ENCODE peak calls at places on chromosome 17, in nine cellular contexts. One of them, this sample, is unnamed.

GRCh38 chr17:55709984-55710383 is 12.7 kb downstream of the TMEM100 start:
- DNase-seq in central memory CD4-positive, alpha-beta T cell: no peak
- DNase-seq in Kasumi-1: no peak
- DNase-seq in NCI-H2171 treated with DMSO at 0.1 percent for 48 hours: no peak
- DNase-seq in activated T-helper 1 cell treated with anti-CD3 and anti-CD28 coated beads, Interleukin-2, amount 50 U/mL, for 16 hours: no peak
- DNase-seq in NCI-H187: no peak
- DNase-seq in caudate nucleus: no peak
- DNase-seq in tibial artery: peak
- DNase-seq in astrocyte of the spinal cord: no peak
- DNase-seq in this sample: no peak

GRCh38 chr17:77327566-77328463 is 187.0 kb downstream of the SEC14L1 start:
- DNase-seq in central memory CD4-positive, alpha-beta T cell: no peak
- DNase-seq in Kasumi-1: no peak
- DNase-seq in NCI-H2171 treated with DMSO at 0.1 percent for 48 hours: no peak
- DNase-seq in activated T-helper 1 cell treated with anti-CD3 and anti-CD28 coated beads, Interleukin-2, amount 50 U/mL, for 16 hours: no peak
- DNase-seq in NCI-H187: no peak
- DNase-seq in caudate nucleus: no peak
- DNase-seq in tibial artery: peak
- DNase-seq in astrocyte of the spinal cord: no peak
- DNase-seq in this sample: no peak

GRCh38 chr17:67139289-67139688 is 94.9 kb downstream of the CACNG1 start:
- DNase-seq in central memory CD4-positive, alpha-beta T cell: no peak
- DNase-seq in Kasumi-1: no peak
- DNase-seq in NCI-H2171 treated with DMSO at 0.1 percent for 48 hours: no peak
- DNase-seq in activated T-helper 1 cell treated with anti-CD3 and anti-CD28 coated beads, Interleukin-2, amount 50 U/mL, for 16 hours: no peak
- DNase-seq in NCI-H187: no peak
- DNase-seq in caudate nucleus: no peak
- DNase-seq in tibial artery: no peak
- DNase-seq in astrocyte of the spinal cord: no peak
- DNase-seq in this sample: no peak

GRCh38 chr17:54907385-54907784 is 6.7 kb downstream of the TOM1L1 start:
- DNase-seq in central memory CD4-positive, alpha-beta T cell: no peak
- DNase-seq in Kasumi-1: no peak
- DNase-seq in NCI-H2171 treated with DMSO at 0.1 percent for 48 hours: no peak
- DNase-seq in activated T-helper 1 cell treated with anti-CD3 and anti-CD28 coated beads, Interleukin-2, amount 50 U/mL, for 16 hours: no peak
- DNase-seq in NCI-H187: no peak
- DNase-seq in caudate nucleus: no peak
- DNase-seq in tibial artery: no peak
- DNase-seq in astrocyte of the spinal cord: no peak
- DNase-seq in this sample: no peak

GRCh38 chr17:78558181-78558850 is 18.9 kb downstream of the DNAH17 start:
- DNase-seq in central memory CD4-positive, alpha-beta T cell: no peak
- DNase-seq in Kasumi-1: no peak
- DNase-seq in NCI-H2171 treated with DMSO at 0.1 percent for 48 hours: peak
- DNase-seq in activated T-helper 1 cell treated with anti-CD3 and anti-CD28 coated beads, Interleukin-2, amount 50 U/mL, for 16 hours: no peak
- DNase-seq in NCI-H187: no peak
- DNase-seq in caudate nucleus: no peak
- DNase-seq in tibial artery: no peak
- DNase-seq in astrocyte of the spinal cord: peak
- DNase-seq in this sample: no peak

GRCh38 chr17:40480501-40481003 is 20.9 kb downstream of the TNS4 start:
- DNase-seq in central memory CD4-positive, alpha-beta T cell: peak
- DNase-seq in Kasumi-1: peak
- DNase-seq in NCI-H2171 treated with DMSO at 0.1 percent for 48 hours: peak
- DNase-seq in activated T-helper 1 cell treated with anti-CD3 and anti-CD28 coated beads, Interleukin-2, amount 50 U/mL, for 16 hours: peak
- DNase-seq in NCI-H187: no peak
- DNase-seq in caudate nucleus: no peak
- DNase-seq in tibial artery: no peak
- DNase-seq in astrocyte of the spinal cord: no peak
- DNase-seq in this sample: peak

GRCh38 chr17:44465897-44466296 is 37.3 kb downstream of the GPATCH8 start:
- DNase-seq in central memory CD4-positive, alpha-beta T cell: no peak
- DNase-seq in Kasumi-1: no peak
- DNase-seq in NCI-H2171 treated with DMSO at 0.1 percent for 48 hours: no peak
- DNase-seq in activated T-helper 1 cell treated with anti-CD3 and anti-CD28 coated beads, Interleukin-2, amount 50 U/mL, for 16 hours: no peak
- DNase-seq in NCI-H187: no peak
- DNase-seq in caudate nucleus: no peak
- DNase-seq in tibial artery: no peak
- DNase-seq in astrocyte of the spinal cord: no peak
- DNase-seq in this sample: no peak

GRCh38 chr17:15361151-15361550 is 19.8 kb upstream of the TEKT3 start:
- DNase-seq in central memory CD4-positive, alpha-beta T cell: no peak
- DNase-seq in Kasumi-1: no peak
- DNase-seq in NCI-H2171 treated with DMSO at 0.1 percent for 48 hours: no peak
- DNase-seq in activated T-helper 1 cell treated with anti-CD3 and anti-CD28 coated beads, Interleukin-2, amount 50 U/mL, for 16 hours: no peak
- DNase-seq in NCI-H187: no peak
- DNase-seq in caudate nucleus: no peak
- DNase-seq in tibial artery: no peak
- DNase-seq in astrocyte of the spinal cord: no peak
- DNase-seq in this sample: no peak

GRCh38 chr17:40560592-40561293 is 4.5 kb downstream of the CCR7 start:
- DNase-seq in central memory CD4-positive, alpha-beta T cell: peak
- DNase-seq in Kasumi-1: peak
- DNase-seq in NCI-H2171 treated with DMSO at 0.1 percent for 48 hours: no peak
- DNase-seq in activated T-helper 1 cell treated with anti-CD3 and anti-CD28 coated beads, Interleukin-2, amount 50 U/mL, for 16 hours: no peak
- DNase-seq in NCI-H187: no peak
- DNase-seq in caudate nucleus: no peak
- DNase-seq in tibial artery: no peak
- DNase-seq in astrocyte of the spinal cord: peak
- DNase-seq in this sample: peak

GRCh38 chr17:3475155-3475808 is 515 bp upstream of the ASPA start:
- DNase-seq in central memory CD4-positive, alpha-beta T cell: no peak
- DNase-seq in Kasumi-1: no peak
- DNase-seq in NCI-H2171 treated with DMSO at 0.1 percent for 48 hours: no peak
- DNase-seq in activated T-helper 1 cell treated with anti-CD3 and anti-CD28 coated beads, Interleukin-2, amount 50 U/mL, for 16 hours: no peak
- DNase-seq in NCI-H187: no peak
- DNase-seq in caudate nucleus: no peak
- DNase-seq in tibial artery: no peak
- DNase-seq in astrocyte of the spinal cord: no peak
- DNase-seq in this sample: no peak

GRCh38 chr17:42845918-42846593 is 1.7 kb downstream of the AOC2 start:
- DNase-seq in central memory CD4-positive, alpha-beta T cell: no peak
- DNase-seq in Kasumi-1: no peak
- DNase-seq in NCI-H2171 treated with DMSO at 0.1 percent for 48 hours: no peak
- DNase-seq in activated T-helper 1 cell treated with anti-CD3 and anti-CD28 coated beads, Interleukin-2, amount 50 U/mL, for 16 hours: no peak
- DNase-seq in NCI-H187: no peak
- DNase-seq in caudate nucleus: no peak
- DNase-seq in tibial artery: no peak
- DNase-seq in astrocyte of the spinal cord: no peak
- DNase-seq in this sample: no peak

GRCh38 chr17:65027305-65027704 is 29.2 kb downstream of the GNA13 start:
- DNase-seq in central memory CD4-positive, alpha-beta T cell: peak
- DNase-seq in Kasumi-1: peak
- DNase-seq in NCI-H2171 treated with DMSO at 0.1 percent for 48 hours: no peak
- DNase-seq in activated T-helper 1 cell treated with anti-CD3 and anti-CD28 coated beads, Interleukin-2, amount 50 U/mL, for 16 hours: no peak
- DNase-seq in NCI-H187: no peak
- DNase-seq in caudate nucleus: no peak
- DNase-seq in tibial artery: no peak
- DNase-seq in astrocyte of the spinal cord: peak
- DNase-seq in this sample: peak

GRCh38 chr17:64278614-64279013 is 15.6 kb upstream of the TEX2 start:
- DNase-seq in central memory CD4-positive, alpha-beta T cell: no peak
- DNase-seq in Kasumi-1: no peak
- DNase-seq in NCI-H2171 treated with DMSO at 0.1 percent for 48 hours: no peak
- DNase-seq in activated T-helper 1 cell treated with anti-CD3 and anti-CD28 coated beads, Interleukin-2, amount 50 U/mL, for 16 hours: no peak
- DNase-seq in NCI-H187: no peak
- DNase-seq in caudate nucleus: no peak
- DNase-seq in tibial artery: no peak
- DNase-seq in astrocyte of the spinal cord: no peak
- DNase-seq in this sample: no peak

GRCh38 chr17:15384142-15384803 is 42.9 kb upstream of the TEKT3 start:
- DNase-seq in central memory CD4-positive, alpha-beta T cell: no peak
- DNase-seq in Kasumi-1: no peak
- DNase-seq in NCI-H2171 treated with DMSO at 0.1 percent for 48 hours: no peak
- DNase-seq in activated T-helper 1 cell treated with anti-CD3 and anti-CD28 coated beads, Interleukin-2, amount 50 U/mL, for 16 hours: no peak
- DNase-seq in NCI-H187: no peak
- DNase-seq in caudate nucleus: peak
- DNase-seq in tibial artery: peak
- DNase-seq in astrocyte of the spinal cord: no peak
- DNase-seq in this sample: no peak

GRCh38 chr17:59366773-59367656 is 35.6 kb downstream of the YPEL2 start:
- DNase-seq in central memory CD4-positive, alpha-beta T cell: peak
- DNase-seq in Kasumi-1: no peak
- DNase-seq in NCI-H2171 treated with DMSO at 0.1 percent for 48 hours: peak
- DNase-seq in activated T-helper 1 cell treated with anti-CD3 and anti-CD28 coated beads, Interleukin-2, amount 50 U/mL, for 16 hours: no peak
- DNase-seq in NCI-H187: no peak
- DNase-seq in caudate nucleus: no peak
- DNase-seq in tibial artery: peak
- DNase-seq in astrocyte of the spinal cord: peak
- DNase-seq in this sample: no peak

GRCh38 chr17:70033165-70033564 is 41.9 kb upstream of the KCNJ16 start:
- DNase-seq in central memory CD4-positive, alpha-beta T cell: no peak
- DNase-seq in Kasumi-1: no peak
- DNase-seq in NCI-H2171 treated with DMSO at 0.1 percent for 48 hours: no peak
- DNase-seq in activated T-helper 1 cell treated with anti-CD3 and anti-CD28 coated beads, Interleukin-2, amount 50 U/mL, for 16 hours: no peak
- DNase-seq in NCI-H187: no peak
- DNase-seq in caudate nucleus: no peak
- DNase-seq in tibial artery: no peak
- DNase-seq in astrocyte of the spinal cord: no peak
- DNase-seq in this sample: no peak

GRCh38 chr17:34474706-34475105 is 104.7 kb upstream of the TMEM132E start:
- DNase-seq in central memory CD4-positive, alpha-beta T cell: no peak
- DNase-seq in Kasumi-1: no peak
- DNase-seq in NCI-H2171 treated with DMSO at 0.1 percent for 48 hours: no peak
- DNase-seq in activated T-helper 1 cell treated with anti-CD3 and anti-CD28 coated beads, Interleukin-2, amount 50 U/mL, for 16 hours: no peak
- DNase-seq in NCI-H187: no peak
- DNase-seq in caudate nucleus: no peak
- DNase-seq in tibial artery: no peak
- DNase-seq in astrocyte of the spinal cord: no peak
- DNase-seq in this sample: no peak

GRCh38 chr17:55289106-55289446 is 24.3 kb downstream of the HLF start:
- DNase-seq in central memory CD4-positive, alpha-beta T cell: no peak
- DNase-seq in Kasumi-1: no peak
- DNase-seq in NCI-H2171 treated with DMSO at 0.1 percent for 48 hours: no peak
- DNase-seq in activated T-helper 1 cell treated with anti-CD3 and anti-CD28 coated beads, Interleukin-2, amount 50 U/mL, for 16 hours: no peak
- DNase-seq in NCI-H187: no peak
- DNase-seq in caudate nucleus: no peak
- DNase-seq in tibial artery: no peak
- DNase-seq in astrocyte of the spinal cord: no peak
- DNase-seq in this sample: no peak

GRCh38 chr17:31488264-31488981 is 96.9 kb downstream of the RAB11FIP4 start:
- DNase-seq in central memory CD4-positive, alpha-beta T cell: no peak
- DNase-seq in Kasumi-1: no peak
- DNase-seq in NCI-H2171 treated with DMSO at 0.1 percent for 48 hours: peak
- DNase-seq in activated T-helper 1 cell treated with anti-CD3 and anti-CD28 coated beads, Interleukin-2, amount 50 U/mL, for 16 hours: no peak
- DNase-seq in NCI-H187: no peak
- DNase-seq in caudate nucleus: peak
- DNase-seq in tibial artery: no peak
- DNase-seq in astrocyte of the spinal cord: no peak
- DNase-seq in this sample: no peak

GRCh38 chr17:59046192-59046591 is 60.5 kb downstream of the TRIM37 start:
- DNase-seq in central memory CD4-positive, alpha-beta T cell: no peak
- DNase-seq in Kasumi-1: no peak
- DNase-seq in NCI-H2171 treated with DMSO at 0.1 percent for 48 hours: no peak
- DNase-seq in activated T-helper 1 cell treated with anti-CD3 and anti-CD28 coated beads, Interleukin-2, amount 50 U/mL, for 16 hours: no peak
- DNase-seq in NCI-H187: no peak
- DNase-seq in caudate nucleus: no peak
- DNase-seq in tibial artery: no peak
- DNase-seq in astrocyte of the spinal cord: no peak
- DNase-seq in this sample: no peak

GRCh38 chr17:80319262-80319998 is 58.8 kb downstream of the RNF213 start:
- DNase-seq in central memory CD4-positive, alpha-beta T cell: no peak
- DNase-seq in Kasumi-1: no peak
- DNase-seq in NCI-H2171 treated with DMSO at 0.1 percent for 48 hours: no peak
- DNase-seq in activated T-helper 1 cell treated with anti-CD3 and anti-CD28 coated beads, Interleukin-2, amount 50 U/mL, for 16 hours: no peak
- DNase-seq in NCI-H187: no peak
- DNase-seq in caudate nucleus: no peak
- DNase-seq in tibial artery: peak
- DNase-seq in astrocyte of the spinal cord: no peak
- DNase-seq in this sample: no peak

GRCh38 chr17:9725575-9725974 is 65.8 kb downstream of the DHRS7C start:
- DNase-seq in central memory CD4-positive, alpha-beta T cell: no peak
- DNase-seq in Kasumi-1: no peak
- DNase-seq in NCI-H2171 treated with DMSO at 0.1 percent for 48 hours: peak
- DNase-seq in activated T-helper 1 cell treated with anti-CD3 and anti-CD28 coated beads, Interleukin-2, amount 50 U/mL, for 16 hours: no peak
- DNase-seq in NCI-H187: no peak
- DNase-seq in caudate nucleus: no peak
- DNase-seq in tibial artery: no peak
- DNase-seq in astrocyte of the spinal cord: peak
- DNase-seq in this sample: no peak

GRCh38 chr17:82808006-82808405 is 31.8 kb downstream of the ZNF750 start:
- DNase-seq in central memory CD4-positive, alpha-beta T cell: no peak
- DNase-seq in Kasumi-1: no peak
- DNase-seq in NCI-H2171 treated with DMSO at 0.1 percent for 48 hours: peak
- DNase-seq in activated T-helper 1 cell treated with anti-CD3 and anti-CD28 coated beads, Interleukin-2, amount 50 U/mL, for 16 hours: no peak
- DNase-seq in NCI-H187: no peak
- DNase-seq in caudate nucleus: no peak
- DNase-seq in tibial artery: no peak
- DNase-seq in astrocyte of the spinal cord: no peak
- DNase-seq in this sample: no peak

GRCh38 chr17:2346475-2346874 is 9.2 kb downstream of the SGSM2 start:
- DNase-seq in central memory CD4-positive, alpha-beta T cell: no peak
- DNase-seq in Kasumi-1: no peak
- DNase-seq in NCI-H2171 treated with DMSO at 0.1 percent for 48 hours: no peak
- DNase-seq in activated T-helper 1 cell treated with anti-CD3 and anti-CD28 coated beads, Interleukin-2, amount 50 U/mL, for 16 hours: no peak
- DNase-seq in NCI-H187: no peak
- DNase-seq in caudate nucleus: no peak
- DNase-seq in tibial artery: no peak
- DNase-seq in astrocyte of the spinal cord: no peak
- DNase-seq in this sample: no peak

GRCh38 chr17:81831957-81832607 is 1.0 kb downstream of the MCRIP1 start:
- DNase-seq in central memory CD4-positive, alpha-beta T cell: peak
- DNase-seq in Kasumi-1: peak
- DNase-seq in NCI-H2171 treated with DMSO at 0.1 percent for 48 hours: peak
- DNase-seq in activated T-helper 1 cell treated with anti-CD3 and anti-CD28 coated beads, Interleukin-2, amount 50 U/mL, for 16 hours: no peak
- DNase-seq in NCI-H187: no peak
- DNase-seq in caudate nucleus: no peak
- DNase-seq in tibial artery: peak
- DNase-seq in astrocyte of the spinal cord: peak
- DNase-seq in this sample: peak

GRCh38 chr17:70552230-70552981 is 383.1 kb downstream of the KCNJ2 start:
- DNase-seq in central memory CD4-positive, alpha-beta T cell: no peak
- DNase-seq in Kasumi-1: peak
- DNase-seq in NCI-H2171 treated with DMSO at 0.1 percent for 48 hours: peak
- DNase-seq in activated T-helper 1 cell treated with anti-CD3 and anti-CD28 coated beads, Interleukin-2, amount 50 U/mL, for 16 hours: no peak
- DNase-seq in NCI-H187: peak
- DNase-seq in caudate nucleus: no peak
- DNase-seq in tibial artery: no peak
- DNase-seq in astrocyte of the spinal cord: peak
- DNase-seq in this sample: no peak

GRCh38 chr17:40177275-40177874 is at the start of gene RAPGEFL1:
- DNase-seq in central memory CD4-positive, alpha-beta T cell: peak
- DNase-seq in Kasumi-1: no peak
- DNase-seq in NCI-H2171 treated with DMSO at 0.1 percent for 48 hours: peak
- DNase-seq in activated T-helper 1 cell treated with anti-CD3 and anti-CD28 coated beads, Interleukin-2, amount 50 U/mL, for 16 hours: peak
- DNase-seq in NCI-H187: peak
- DNase-seq in caudate nucleus: peak
- DNase-seq in tibial artery: peak
- DNase-seq in astrocyte of the spinal cord: peak
- DNase-seq in this sample: no peak

GRCh38 chr17:72764632-72765041 is 327.9 kb downstream of the SLC39A11 start:
- DNase-seq in central memory CD4-positive, alpha-beta T cell: no peak
- DNase-seq in Kasumi-1: no peak
- DNase-seq in NCI-H2171 treated with DMSO at 0.1 percent for 48 hours: no peak
- DNase-seq in activated T-helper 1 cell treated with anti-CD3 and anti-CD28 coated beads, Interleukin-2, amount 50 U/mL, for 16 hours: no peak
- DNase-seq in NCI-H187: no peak
- DNase-seq in caudate nucleus: no peak
- DNase-seq in tibial artery: no peak
- DNase-seq in astrocyte of the spinal cord: peak
- DNase-seq in this sample: no peak